ENCODE peak calls at places on chromosome 14, in five cellular contexts. V is A549, T is suprapubic skin, P is transverse colon, G is SK-N-SH. L is an unnamed sample. For H3K4me1, the result is how much of the 10 kb centered on the place peaks cover.

GRCh38 chr14:97840159-97840558 is 1043.0 kb downstream of the VRK1 start:
- DNase-seq in V (no peak), G (no peak), T (no peak), P (no peak), L (no peak)

GRCh38 chr14:75280448-75280830 is 1.8 kb downstream of the FOS start:
- DNase-seq in G (no peak), T (no peak), P (no peak), V (no peak), L (no peak)

GRCh38 chr14:62691613-62692489 is 353.4 kb downstream of the KCNH5 start:
- DNase-seq in G (no peak), T (no peak), V (peak), P (no peak), L (peak)

GRCh38 chr14:102146423-102146822 is 6.7 kb downstream of the WDR20 start:
- DNase-seq in T (no peak), P (no peak), V (no peak), G (no peak), L (no peak)

GRCh38 chr14:96792581-96792980 is 4.6 kb upstream of the VRK1 start:
- DNase-seq in T (no peak), P (no peak), G (no peak), V (no peak), L (no peak)

GRCh38 chr14:65824978-65825299 is 412.4 kb downstream of the FUT8 start:
- DNase-seq in G (no peak), P (no peak), T (no peak), V (no peak), L (no peak)

GRCh38 chr14:68596701-68597100 is 196.2 kb downstream of the ZFP36L1 start:
- DNase-seq in G (no peak), T (peak), P (no peak), V (no peak), L (no peak)

GRCh38 chr14:104953896-104954656 is 24.1 kb downstream of the AHNAK2 start:
- DNase-seq in V (no peak), P (no peak), T (no peak), G (no peak), L (no peak)

GRCh38 chr14:105589161-105589925 is 63.0 kb downstream of the TMEM121 start:
- DNase-seq in G (no peak), T (no peak), P (no peak), V (no peak), L (no peak)

GRCh38 chr14:53060046-53060445 is 93.1 kb downstream of the DDHD1 start:
- DNase-seq in P (no peak), V (no peak), T (no peak), G (no peak), L (no peak)

GRCh38 chr14:66495214-66496098 is 9.3 kb downstream of the CCDC196 start:
- DNase-seq in G (peak), T (no peak), V (peak), P (peak), L (peak)

GRCh38 chr14:51147183-51147582 is 52.3 kb upstream of the TRIM9 start:
- DNase-seq in T (no peak), V (no peak), P (no peak), G (no peak), L (no peak)

GRCh38 chr14:74516451-74517155 is 23.0 kb downstream of the ISCA2 start:
- DNase-seq in P (no peak), V (peak), G (no peak), T (no peak), L (no peak)

GRCh38 chr14:61104358-61104757 is 123.3 kb downstream of the SLC38A6 start:
- DNase-seq in T (no peak), P (no peak), V (no peak), G (no peak), L (no peak)

GRCh38 chr14:61106627-61107147 is 125.6 kb downstream of the SLC38A6 start:
- DNase-seq in P (no peak), T (no peak), G (peak), V (peak), L (no peak)

GRCh38 chr14:61102549-61103466 is 121.8 kb downstream of the SLC38A6 start:
- DNase-seq in P (no peak), T (no peak), G (no peak), V (peak), L (peak)

GRCh38 chr14:61101803-61102548 is 120.9 kb downstream of the SLC38A6 start:
- DNase-seq in V (peak), T (no peak), G (no peak), P (no peak), L (no peak)

DNA sequence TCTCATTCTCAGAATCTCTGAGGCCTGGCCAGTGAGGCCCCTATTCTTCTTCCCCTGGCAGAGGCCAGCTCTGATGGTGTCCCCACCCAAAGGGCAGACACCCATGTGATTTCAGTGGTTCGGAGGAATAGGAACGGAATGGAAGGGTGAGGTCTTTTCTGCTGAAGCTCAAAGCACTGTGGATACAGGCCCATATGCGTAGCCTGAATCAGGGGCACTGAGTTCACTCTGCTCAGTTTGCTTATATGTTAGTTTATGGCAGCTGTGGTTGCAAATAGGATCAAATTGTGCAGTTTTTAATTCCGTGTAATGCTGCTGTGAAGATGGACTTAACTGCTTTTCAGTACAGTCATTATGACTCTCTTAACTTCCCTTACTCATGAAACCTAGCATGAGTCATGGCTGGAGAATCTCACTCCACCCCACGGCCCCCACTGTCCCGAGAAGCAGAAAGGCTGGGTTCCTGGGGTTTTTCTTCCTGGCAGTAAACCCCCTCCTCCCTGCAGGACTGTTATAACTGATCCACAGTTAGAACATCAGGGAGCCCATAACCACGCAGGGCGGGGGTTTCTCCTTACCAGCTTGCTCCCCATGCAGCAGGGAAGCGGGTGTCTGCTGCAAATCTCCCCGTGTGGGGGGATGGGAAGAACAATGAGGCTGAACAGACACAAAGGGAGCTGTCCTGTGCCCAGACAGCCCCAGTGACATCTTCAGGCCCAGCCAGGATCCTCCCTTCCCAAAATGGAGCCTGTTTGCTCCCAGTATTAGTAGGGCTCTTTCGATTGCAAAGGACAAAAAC is 122.7 kb downstream of the SLC38A6 start:
- DNase-seq in P (peak), T (peak), V (peak), G (peak), L (no peak)
- H3K4me1 ChIP-seq in P (under half), T (under half), V (under half), G (under half), L (under half)

GRCh38 chr14:100532916-100533630 is 54.1 kb downstream of the BEGAIN start:
- DNase-seq in P (no peak), T (no peak), G (peak), V (no peak), L (peak)
- TF ChIP-seq EP300 in P (no peak), T (no peak), G (no peak), V (no peak), L (no peak)

DNA sequence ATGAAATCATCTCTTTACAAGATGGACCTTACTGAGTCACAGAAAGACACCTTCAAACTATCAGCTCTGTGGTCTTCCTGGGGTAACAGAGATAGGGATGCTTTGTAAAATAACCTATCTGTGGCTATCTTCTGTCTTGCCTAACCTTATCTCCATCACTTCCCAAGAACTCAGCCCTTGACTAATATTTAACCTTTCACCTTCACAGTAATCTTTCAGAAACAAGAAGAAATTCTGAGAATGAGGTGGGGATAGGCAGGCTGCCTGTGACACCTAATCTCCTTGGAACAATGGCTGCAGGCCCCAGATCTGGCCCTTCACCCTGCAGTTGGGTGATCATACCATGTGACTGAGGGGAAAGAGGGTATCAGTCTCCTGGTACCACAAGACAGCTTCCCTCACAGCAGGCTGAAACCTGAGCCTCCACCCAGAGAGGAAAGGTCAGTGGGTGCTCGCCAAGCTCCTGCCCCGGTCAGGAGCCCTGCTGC is 27.4 kb upstream of the CEBPE start:
- DNase-seq in V (no peak), G (no peak), P (no peak), T (no peak), L (no peak)
- H3K4me1 ChIP-seq in V (under half), G (under half), P (under half), T (half or more), L (half or more)

GRCh38 chr14:55977346-55977745 is 140.9 kb upstream of the PELI2 start:
- DNase-seq in G (no peak), T (no peak), P (no peak), V (no peak), L (no peak)
- TF ChIP-seq EP300 in G (no peak), T (no peak), P (no peak), V (no peak), L (no peak)

DNA sequence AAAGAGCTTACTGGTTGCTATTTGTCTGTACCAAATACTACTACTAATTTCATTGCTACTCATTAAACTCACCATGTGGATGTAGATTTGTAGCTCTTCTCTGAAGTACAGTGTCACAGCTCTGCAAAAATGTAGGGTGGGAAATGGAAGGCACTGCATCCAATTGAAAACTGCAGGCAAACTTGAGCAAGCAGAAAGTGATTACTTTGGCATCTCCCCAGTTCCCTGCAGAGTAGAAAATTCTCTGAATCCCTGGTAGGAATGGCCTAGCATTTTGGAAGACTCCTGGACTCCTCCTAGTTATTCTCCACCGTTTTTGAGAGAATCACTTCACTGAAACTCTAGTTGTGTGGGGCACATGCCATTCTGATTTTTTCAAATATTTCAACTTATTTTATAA is 239.1 kb downstream of the DIO2 start:
- DNase-seq in G (no peak), P (no peak), T (no peak), V (no peak), L (no peak)
- H3K4me1 ChIP-seq in G (under half), P (under half), T (under half), V (under half), L (under half)

GRCh38 chr14:73251516-73252215 is 14.4 kb downstream of the PAPLN start:
- DNase-seq in P (no peak), T (no peak), G (peak), V (no peak), L (no peak)
- TF ChIP-seq EP300 in P (no peak), T (no peak), G (no peak), V (no peak), L (no peak)

DNA sequence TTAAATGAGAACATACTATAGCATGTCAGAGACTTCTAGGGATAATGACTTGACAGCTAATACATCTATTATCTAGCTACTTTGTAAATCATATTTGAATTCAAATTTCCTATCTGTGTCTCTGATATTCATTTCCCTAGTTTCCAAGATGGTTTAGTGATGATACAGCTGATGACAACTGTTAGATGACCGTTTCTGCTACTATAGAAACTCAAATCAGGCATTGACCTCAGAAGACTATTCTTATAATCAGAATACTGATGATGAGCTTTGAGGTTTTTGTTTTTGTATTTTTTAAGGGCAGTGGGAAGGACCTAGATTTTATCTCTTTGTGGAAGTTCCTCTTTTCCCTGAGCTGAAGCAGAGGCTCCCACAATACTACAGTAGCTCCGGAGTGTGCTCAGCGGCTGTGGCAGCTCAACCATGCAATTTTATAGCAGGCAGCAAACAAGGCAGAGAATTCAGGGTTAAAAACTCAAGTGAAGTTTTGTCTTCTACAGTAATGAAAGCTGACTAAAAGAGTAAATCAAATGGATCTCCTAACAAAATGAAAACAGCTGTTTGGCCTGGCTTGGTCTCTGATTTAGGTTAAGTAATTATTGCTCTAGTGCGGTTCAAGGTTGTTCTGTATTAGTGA is 145.1 kb downstream of the SLC25A21 start:
- DNase-seq in T (no peak), G (no peak), V (no peak), P (no peak), L (no peak)
- H3K4me1 ChIP-seq in T (under half), G (under half), V (under half), P (under half), L (under half)

GRCh38 chr14:93008381-93008780 is 85.4 kb downstream of the CHGA start:
- DNase-seq in V (no peak), T (no peak), P (no peak), G (peak), L (no peak)

GRCh38 chr14:93005838-93006237 is 82.9 kb downstream of the CHGA start:
- DNase-seq in G (no peak), T (no peak), V (no peak), P (no peak), L (no peak)

GRCh38 chr14:93005135-93005813 is 82.3 kb downstream of the CHGA start:
- DNase-seq in P (no peak), G (no peak), V (no peak), T (no peak), L (peak)

GRCh38 chr14:93007225-93007997 is 84.5 kb downstream of the CHGA start:
- DNase-seq in V (peak), G (no peak), P (peak), T (no peak), L (peak)

DNA sequence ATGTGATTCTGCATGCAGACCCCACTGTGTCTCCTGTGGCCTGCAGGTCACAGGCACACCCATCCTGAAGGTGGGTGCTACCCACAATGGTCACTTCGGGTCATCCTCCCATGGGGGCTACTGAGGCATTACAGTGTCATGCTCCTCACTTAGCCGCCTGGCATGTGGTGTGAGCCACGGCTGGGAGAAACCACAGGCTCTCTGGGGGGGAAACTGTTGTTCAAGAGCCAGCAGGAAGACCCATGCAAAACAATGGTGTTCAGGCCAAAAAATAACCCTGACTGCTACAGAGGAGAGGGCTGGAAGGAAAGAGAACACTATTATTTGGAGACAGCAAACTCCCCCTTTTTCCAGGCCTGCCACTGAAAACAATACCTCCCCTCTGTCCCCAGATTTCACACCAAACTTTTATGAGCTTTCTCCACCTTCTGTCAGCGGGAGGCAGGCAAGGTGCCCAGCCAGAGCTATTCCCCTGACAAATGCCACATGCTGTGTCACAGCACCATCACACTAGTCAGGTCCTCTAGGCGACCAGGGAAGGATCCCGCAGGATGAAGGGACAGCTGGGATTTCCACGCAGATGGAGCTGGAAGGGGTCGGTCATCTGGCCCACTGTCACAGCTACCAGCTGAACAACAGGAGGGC is 83.7 kb downstream of the CHGA start:
- DNase-seq in P (no peak), T (no peak), V (no peak), G (no peak), L (no peak)
- TF ChIP-seq EP300 in P (no peak), T (no peak), V (no peak), G (no peak), L (no peak)

DNA sequence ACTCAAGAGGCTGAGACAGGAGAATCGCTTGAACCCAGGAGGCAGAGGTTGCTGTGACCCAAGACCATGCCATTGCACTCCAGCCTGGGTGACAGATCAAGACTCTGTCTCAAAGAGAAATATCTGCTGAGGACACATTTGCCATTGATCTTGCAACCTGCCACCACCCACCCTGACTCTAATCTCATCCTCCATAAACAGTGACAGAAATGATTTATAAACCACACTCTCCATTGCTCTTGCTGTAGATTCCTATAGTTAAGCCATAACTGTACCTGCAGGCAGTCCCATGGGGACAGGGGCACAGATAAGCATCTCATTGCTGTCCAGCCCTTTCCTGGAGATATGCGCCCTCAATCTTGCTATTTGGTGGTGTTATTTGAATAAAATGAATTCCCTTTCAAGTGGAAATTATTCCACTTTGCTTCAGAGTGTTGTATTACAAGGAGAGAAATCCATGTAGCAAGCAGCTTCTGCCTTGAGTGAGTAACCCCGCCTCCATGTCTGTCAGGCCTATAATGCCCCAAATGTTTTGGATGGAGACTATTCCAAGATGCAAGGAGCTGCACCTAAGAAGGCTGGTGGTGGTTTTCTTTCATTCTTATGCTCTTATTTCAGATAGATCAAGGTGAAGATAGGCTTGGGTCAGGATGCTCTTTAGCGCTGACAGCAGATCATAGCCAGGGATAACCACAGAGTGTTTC is 3.0 kb upstream of the ZDHHC22 start:
- DNase-seq in T (no peak), V (no peak), P (no peak), G (peak), L (no peak)
- H3K4me1 ChIP-seq in T (under half), V (under half), P (under half), G (under half), L (under half)

L was measured in stomach.